ENCODE peak calls at places on chromosome 2, in eight cellular contexts. One of them, this sample, is unnamed.

GRCh38 chr2:74390601-74391000 is 10.5 kb upstream of the DCTN1 start:
- DNase-seq in HTR-8/SVneo: no peak
- DNase-seq in NCI-H774: no peak
- DNase-seq in T-helper 2 cell: no peak
- DNase-seq in nucleus accumbens: no peak
- DNase-seq in SK-MEL-5: no peak
- DNase-seq in psoas muscle: no peak
- DNase-seq in AG04450: no peak
- DNase-seq in this sample: no peak

GRCh38 chr2:160406591-160407392 is 86.8 kb downstream of the RBMS1 start:
- DNase-seq in SK-MEL-5: peak
- DNase-seq in nucleus accumbens: peak
- DNase-seq in HTR-8/SVneo: no peak
- DNase-seq in AG04450: no peak
- DNase-seq in psoas muscle: peak
- DNase-seq in T-helper 2 cell: peak
- DNase-seq in NCI-H774: peak
- DNase-seq in this sample: peak

GRCh38 chr2:238573916-238574315 is 147.2 kb downstream of the ASB1 start:
- DNase-seq in NCI-H774: no peak
- DNase-seq in T-helper 2 cell: no peak
- DNase-seq in psoas muscle: no peak
- DNase-seq in HTR-8/SVneo: no peak
- DNase-seq in SK-MEL-5: no peak
- DNase-seq in nucleus accumbens: no peak
- DNase-seq in AG04450: no peak
- DNase-seq in this sample: no peak

GRCh38 chr2:64699712-64700111 is 46.0 kb upstream of the SERTAD2 start:
- DNase-seq in SK-MEL-5: peak
- DNase-seq in T-helper 2 cell: peak
- DNase-seq in HTR-8/SVneo: no peak
- DNase-seq in NCI-H774: no peak
- DNase-seq in AG04450: no peak
- DNase-seq in nucleus accumbens: no peak
- DNase-seq in psoas muscle: no peak
- DNase-seq in this sample: no peak

GRCh38 chr2:105249891-105250290 is 8.3 kb downstream of the GPR45 start:
- DNase-seq in psoas muscle: no peak
- DNase-seq in HTR-8/SVneo: no peak
- DNase-seq in SK-MEL-5: no peak
- DNase-seq in T-helper 2 cell: no peak
- DNase-seq in NCI-H774: no peak
- DNase-seq in AG04450: no peak
- DNase-seq in nucleus accumbens: no peak
- DNase-seq in this sample: no peak

GRCh38 chr2:42196403-42197267 is 27.5 kb downstream of the EML4 start:
- DNase-seq in AG04450: no peak
- DNase-seq in T-helper 2 cell: no peak
- DNase-seq in NCI-H774: no peak
- DNase-seq in HTR-8/SVneo: peak
- DNase-seq in nucleus accumbens: no peak
- DNase-seq in SK-MEL-5: peak
- DNase-seq in psoas muscle: no peak
- DNase-seq in this sample: peak

GRCh38 chr2:180573951-180574350 is 406.5 kb upstream of the UBE2E3 start:
- DNase-seq in HTR-8/SVneo: peak
- DNase-seq in T-helper 2 cell: no peak
- DNase-seq in AG04450: no peak
- DNase-seq in nucleus accumbens: no peak
- DNase-seq in NCI-H774: no peak
- DNase-seq in SK-MEL-5: no peak
- DNase-seq in psoas muscle: no peak
- DNase-seq in this sample: peak

GRCh38 chr2:162629085-162629484 is 209.5 kb downstream of the KCNH7 start:
- DNase-seq in psoas muscle: no peak
- DNase-seq in nucleus accumbens: no peak
- DNase-seq in T-helper 2 cell: no peak
- DNase-seq in NCI-H774: no peak
- DNase-seq in SK-MEL-5: no peak
- DNase-seq in AG04450: no peak
- DNase-seq in HTR-8/SVneo: no peak
- DNase-seq in this sample: no peak

GRCh38 chr2:203594541-203594940 is 59.4 kb upstream of the RAPH1 start:
- DNase-seq in psoas muscle: no peak
- DNase-seq in HTR-8/SVneo: peak
- DNase-seq in nucleus accumbens: no peak
- DNase-seq in NCI-H774: no peak
- DNase-seq in T-helper 2 cell: no peak
- DNase-seq in AG04450: no peak
- DNase-seq in SK-MEL-5: peak
- DNase-seq in this sample: peak